ENCODE peak calls at places on chromosomes 13 and 19, in nine cellular contexts. One of them, this sample, is unnamed.

GRCh38 chr13:42747399-42747873 is 33.9 kb upstream of the FAM216B start:
- DNase-seq in osteocyte: no peak
- DNase-seq in brain microvascular endothelial cell: peak
- DNase-seq in fibroblast of mammary gland: peak
- DNase-seq in choroid plexus epithelial cell: peak
- DNase-seq in endodermal cell: no peak
- DNase-seq in AG10803: peak
- DNase-seq in uterus: no peak
- DNase-seq in body of pancreas: no peak
- DNase-seq in this sample: no peak

GRCh38 chr19:56091751-56092546 is 29.1 kb downstream of the ZNF787 start:
- DNase-seq in osteocyte: no peak
- DNase-seq in brain microvascular endothelial cell: no peak
- DNase-seq in fibroblast of mammary gland: no peak
- DNase-seq in choroid plexus epithelial cell: no peak
- DNase-seq in endodermal cell: peak
- DNase-seq in AG10803: no peak
- DNase-seq in uterus: no peak
- DNase-seq in body of pancreas: no peak
- DNase-seq in this sample: no peak

GRCh38 chr19:17510220-17510993 is 1.0 kb upstream of the PGLS start:
- DNase-seq in osteocyte: no peak
- DNase-seq in brain microvascular endothelial cell: no peak
- DNase-seq in fibroblast of mammary gland: no peak
- DNase-seq in choroid plexus epithelial cell: no peak
- DNase-seq in endodermal cell: no peak
- DNase-seq in AG10803: peak
- DNase-seq in uterus: no peak
- DNase-seq in body of pancreas: no peak
- DNase-seq in this sample: no peak

GRCh38 chr13:107124129-107124718 is 556.3 kb upstream of the ARGLU1 start:
- DNase-seq in osteocyte: no peak
- DNase-seq in brain microvascular endothelial cell: no peak
- DNase-seq in fibroblast of mammary gland: peak
- DNase-seq in choroid plexus epithelial cell: peak
- DNase-seq in endodermal cell: no peak
- DNase-seq in AG10803: peak
- DNase-seq in uterus: no peak
- DNase-seq in body of pancreas: no peak
- DNase-seq in this sample: no peak

GRCh38 chr13:93420206-93420605 is 193.6 kb downstream of the GPC6 start:
- DNase-seq in osteocyte: no peak
- DNase-seq in brain microvascular endothelial cell: no peak
- DNase-seq in fibroblast of mammary gland: no peak
- DNase-seq in choroid plexus epithelial cell: no peak
- DNase-seq in endodermal cell: no peak
- DNase-seq in AG10803: no peak
- DNase-seq in uterus: no peak
- DNase-seq in body of pancreas: no peak
- DNase-seq in this sample: no peak

GRCh38 chr13:51801631-51802099 is 2.3 kb downstream of the DHRS12 start:
- DNase-seq in osteocyte: no peak
- DNase-seq in brain microvascular endothelial cell: no peak
- DNase-seq in fibroblast of mammary gland: no peak
- DNase-seq in choroid plexus epithelial cell: no peak
- DNase-seq in endodermal cell: no peak
- DNase-seq in AG10803: peak
- DNase-seq in uterus: no peak
- DNase-seq in body of pancreas: peak
- DNase-seq in this sample: no peak

GRCh38 chr19:45577111-45577905 is 7.3 kb downstream of the OPA3 start:
- DNase-seq in osteocyte: no peak
- DNase-seq in brain microvascular endothelial cell: peak
- DNase-seq in fibroblast of mammary gland: peak
- DNase-seq in choroid plexus epithelial cell: peak
- DNase-seq in endodermal cell: peak
- DNase-seq in AG10803: peak
- DNase-seq in uterus: no peak
- DNase-seq in body of pancreas: peak
- DNase-seq in this sample: no peak

GRCh38 chr13:28704919-28705318 is 13.9 kb downstream of the SLC46A3 start:
- DNase-seq in osteocyte: no peak
- DNase-seq in brain microvascular endothelial cell: no peak
- DNase-seq in fibroblast of mammary gland: no peak
- DNase-seq in choroid plexus epithelial cell: no peak
- DNase-seq in endodermal cell: no peak
- DNase-seq in AG10803: no peak
- DNase-seq in uterus: no peak
- DNase-seq in body of pancreas: no peak
- DNase-seq in this sample: no peak

GRCh38 chr19:49860716-49861100 is 6.7 kb downstream of the PNKP start:
- DNase-seq in osteocyte: no peak
- DNase-seq in brain microvascular endothelial cell: no peak
- DNase-seq in fibroblast of mammary gland: no peak
- DNase-seq in choroid plexus epithelial cell: no peak
- DNase-seq in endodermal cell: no peak
- DNase-seq in AG10803: no peak
- DNase-seq in uterus: no peak
- DNase-seq in body of pancreas: no peak
- DNase-seq in this sample: no peak

GRCh38 chr19:5260381-5260967 is 80.1 kb downstream of the PTPRS start:
- DNase-seq in osteocyte: no peak
- DNase-seq in brain microvascular endothelial cell: no peak
- DNase-seq in fibroblast of mammary gland: no peak
- DNase-seq in choroid plexus epithelial cell: no peak
- DNase-seq in endodermal cell: no peak
- DNase-seq in AG10803: no peak
- DNase-seq in uterus: no peak
- DNase-seq in body of pancreas: no peak
- DNase-seq in this sample: no peak

GRCh38 chr19:56477429-56478338 is 539 bp upstream of the ZNF667 start:
- DNase-seq in osteocyte: no peak
- DNase-seq in brain microvascular endothelial cell: peak
- DNase-seq in fibroblast of mammary gland: peak
- DNase-seq in choroid plexus epithelial cell: peak
- DNase-seq in endodermal cell: peak
- DNase-seq in AG10803: peak
- DNase-seq in uterus: peak
- DNase-seq in body of pancreas: peak
- DNase-seq in this sample: peak

GRCh38 chr19:47839411-47839810 is 17.7 kb downstream of the CRX start:
- DNase-seq in osteocyte: no peak
- DNase-seq in brain microvascular endothelial cell: no peak
- DNase-seq in fibroblast of mammary gland: no peak
- DNase-seq in choroid plexus epithelial cell: no peak
- DNase-seq in endodermal cell: peak
- DNase-seq in AG10803: no peak
- DNase-seq in uterus: no peak
- DNase-seq in body of pancreas: no peak
- DNase-seq in this sample: no peak

GRCh38 chr19:3500429-3501101 is at the start of gene DOHH:
- DNase-seq in osteocyte: peak
- DNase-seq in brain microvascular endothelial cell: peak
- DNase-seq in fibroblast of mammary gland: peak
- DNase-seq in choroid plexus epithelial cell: peak
- DNase-seq in endodermal cell: peak
- DNase-seq in AG10803: peak
- DNase-seq in uterus: peak
- DNase-seq in body of pancreas: peak
- DNase-seq in this sample: peak

GRCh38 chr13:75704942-75705320 is 68.8 kb downstream of the LMO7 start:
- DNase-seq in osteocyte: no peak
- DNase-seq in brain microvascular endothelial cell: no peak
- DNase-seq in fibroblast of mammary gland: peak
- DNase-seq in choroid plexus epithelial cell: no peak
- DNase-seq in endodermal cell: no peak
- DNase-seq in AG10803: no peak
- DNase-seq in uterus: no peak
- DNase-seq in body of pancreas: peak
- DNase-seq in this sample: no peak

DNA sequence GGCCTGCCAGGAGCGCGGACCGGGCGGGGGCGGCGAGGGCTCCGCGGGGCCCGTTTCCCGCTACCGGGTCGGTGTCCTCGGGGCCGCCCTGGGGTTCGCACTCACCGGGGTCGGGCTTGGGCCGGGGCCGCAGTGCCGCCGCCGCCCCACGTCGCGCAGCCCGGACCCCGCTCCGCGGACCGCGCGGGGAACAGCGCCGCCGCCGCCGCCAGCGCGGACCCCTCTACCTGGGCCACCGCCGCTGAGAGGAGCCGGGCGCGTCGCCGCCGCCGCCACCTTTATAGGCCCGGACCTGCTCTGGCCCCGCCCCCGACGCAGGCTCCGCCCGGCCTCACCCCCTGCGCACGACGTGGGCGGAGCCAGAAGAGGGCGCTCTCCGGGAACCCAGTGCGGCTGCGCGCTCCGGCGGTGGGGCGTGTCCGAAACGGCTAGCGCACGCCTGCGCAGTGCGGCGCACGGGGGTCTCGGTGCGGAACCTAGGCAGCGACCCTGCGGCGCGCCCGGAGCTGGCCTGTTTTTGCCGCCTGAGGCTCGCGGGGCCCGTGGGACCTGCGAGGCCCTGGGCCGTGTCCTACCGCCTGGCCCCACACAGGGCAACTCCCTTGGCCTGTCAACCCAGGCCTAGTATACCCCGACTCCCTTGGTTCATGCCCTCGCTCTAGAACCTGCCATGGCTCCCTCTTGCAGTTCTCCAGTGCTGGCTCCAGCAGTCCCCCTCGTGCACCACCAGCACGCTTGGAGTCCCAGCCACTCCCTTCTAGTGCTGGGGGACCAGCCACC is at the start of gene MKNK2:
- DNase-seq in osteocyte: peak
- DNase-seq in brain microvascular endothelial cell: peak
- DNase-seq in fibroblast of mammary gland: peak
- DNase-seq in choroid plexus epithelial cell: peak
- DNase-seq in endodermal cell: peak
- DNase-seq in AG10803: peak
- DNase-seq in uterus: peak
- DNase-seq in body of pancreas: peak
- DNase-seq in this sample: peak
- TF ChIP-seq CTCF in osteocyte: peak
- TF ChIP-seq CTCF in brain microvascular endothelial cell: peak
- TF ChIP-seq CTCF in fibroblast of mammary gland: no peak
- TF ChIP-seq CTCF in choroid plexus epithelial cell: peak
- TF ChIP-seq CTCF in endodermal cell: peak
- TF ChIP-seq CTCF in AG10803: peak
- TF ChIP-seq CTCF in uterus: peak
- TF ChIP-seq CTCF in body of pancreas: peak
- TF ChIP-seq CTCF in this sample: peak

GRCh38 chr13:37811441-37811840 is 58.1 kb downstream of the TRPC4 start:
- DNase-seq in osteocyte: no peak
- DNase-seq in brain microvascular endothelial cell: peak
- DNase-seq in fibroblast of mammary gland: no peak
- DNase-seq in choroid plexus epithelial cell: peak
- DNase-seq in endodermal cell: no peak
- DNase-seq in AG10803: peak
- DNase-seq in uterus: no peak
- DNase-seq in body of pancreas: no peak
- DNase-seq in this sample: no peak

DNA sequence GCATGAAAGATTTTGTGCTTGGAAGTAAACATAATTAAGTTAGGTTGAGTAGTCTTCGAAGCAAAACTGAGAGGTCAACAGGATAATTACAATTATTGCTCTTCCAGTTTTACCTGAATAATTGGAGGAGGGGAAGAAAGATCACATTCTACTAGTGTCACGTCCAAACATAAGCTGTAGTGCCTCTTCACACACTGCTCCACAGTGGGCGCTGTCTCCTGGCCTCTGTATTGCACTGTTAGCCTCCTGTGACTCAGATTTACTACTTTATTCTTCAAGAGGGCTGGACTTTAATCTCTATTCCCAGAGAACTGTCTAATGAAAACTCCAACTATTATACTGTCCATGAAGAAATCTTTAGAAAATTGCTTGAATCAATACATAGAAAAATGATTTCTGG is 62.9 kb downstream of the TRPC4 start:
- DNase-seq in osteocyte: no peak
- DNase-seq in brain microvascular endothelial cell: no peak
- DNase-seq in fibroblast of mammary gland: no peak
- DNase-seq in choroid plexus epithelial cell: no peak
- DNase-seq in endodermal cell: no peak
- DNase-seq in AG10803: no peak
- DNase-seq in uterus: no peak
- DNase-seq in body of pancreas: no peak
- DNase-seq in this sample: no peak
- TF ChIP-seq CTCF in osteocyte: no peak
- TF ChIP-seq CTCF in brain microvascular endothelial cell: peak
- TF ChIP-seq CTCF in fibroblast of mammary gland: no peak
- TF ChIP-seq CTCF in choroid plexus epithelial cell: peak
- TF ChIP-seq CTCF in endodermal cell: peak
- TF ChIP-seq CTCF in AG10803: no peak
- TF ChIP-seq CTCF in uterus: no peak
- TF ChIP-seq CTCF in body of pancreas: no peak
- TF ChIP-seq CTCF in this sample: no peak

GRCh38 chr19:19385131-19385899 is 20.2 kb upstream of the GATAD2A start:
- DNase-seq in osteocyte: peak
- DNase-seq in brain microvascular endothelial cell: peak
- DNase-seq in fibroblast of mammary gland: peak
- DNase-seq in choroid plexus epithelial cell: peak
- DNase-seq in endodermal cell: peak
- DNase-seq in AG10803: peak
- DNase-seq in uterus: peak
- DNase-seq in body of pancreas: peak
- DNase-seq in this sample: peak
- TF ChIP-seq CTCF in osteocyte: no peak
- TF ChIP-seq CTCF in brain microvascular endothelial cell: no peak
- TF ChIP-seq CTCF in fibroblast of mammary gland: no peak
- TF ChIP-seq CTCF in choroid plexus epithelial cell: peak
- TF ChIP-seq CTCF in endodermal cell: no peak
- TF ChIP-seq CTCF in AG10803: no peak
- TF ChIP-seq CTCF in uterus: peak
- TF ChIP-seq CTCF in body of pancreas: peak
- TF ChIP-seq CTCF in this sample: no peak

DNA sequence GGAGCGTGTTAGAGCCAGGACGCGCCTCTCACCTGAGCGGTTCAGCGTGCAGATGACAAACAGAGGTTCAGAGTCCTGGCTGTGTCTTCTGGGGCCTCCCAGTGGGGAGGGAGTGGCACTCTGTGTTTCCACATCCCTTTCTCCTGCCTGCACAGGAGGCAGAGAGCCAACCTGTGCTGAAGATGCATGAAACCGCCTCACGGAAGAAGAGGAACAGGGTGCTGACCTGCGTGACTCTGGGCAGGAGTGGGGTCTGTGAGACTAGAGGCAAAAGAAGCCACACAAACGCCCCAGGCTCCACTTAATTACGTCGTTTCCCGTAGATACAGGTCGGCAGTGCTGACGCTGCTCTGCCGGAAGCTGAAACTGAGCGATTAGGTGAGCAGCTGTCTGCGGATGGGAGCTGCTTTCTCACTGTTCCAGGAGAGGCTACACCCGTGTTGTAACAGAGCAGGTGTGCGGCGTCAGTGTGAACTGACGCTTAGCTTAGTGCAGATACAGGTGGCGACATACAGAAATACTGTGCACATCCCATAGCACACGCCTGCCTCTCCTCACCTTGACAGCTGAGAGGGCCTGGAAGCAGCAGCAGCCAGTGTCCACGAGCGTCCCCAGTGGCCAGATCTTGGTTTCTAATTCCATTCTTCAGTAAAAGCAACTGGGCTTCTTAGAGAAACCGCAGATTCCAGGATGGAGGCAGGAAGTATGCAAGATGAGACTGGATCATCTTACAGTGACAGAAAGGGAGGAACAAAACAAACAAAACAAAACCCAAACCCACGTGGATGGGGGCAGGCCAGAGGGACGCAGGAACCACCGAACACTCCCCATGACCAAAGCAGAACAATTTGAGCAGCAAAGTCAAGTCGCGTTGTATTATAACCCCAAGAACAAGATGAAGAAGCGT is 37.7 kb upstream of the MCF2L start:
- DNase-seq in osteocyte: no peak
- DNase-seq in brain microvascular endothelial cell: peak
- DNase-seq in fibroblast of mammary gland: peak
- DNase-seq in choroid plexus epithelial cell: peak
- DNase-seq in endodermal cell: peak
- DNase-seq in AG10803: peak
- DNase-seq in uterus: no peak
- DNase-seq in body of pancreas: peak
- DNase-seq in this sample: no peak
- TF ChIP-seq CTCF in osteocyte: peak
- TF ChIP-seq CTCF in brain microvascular endothelial cell: peak
- TF ChIP-seq CTCF in fibroblast of mammary gland: peak
- TF ChIP-seq CTCF in choroid plexus epithelial cell: peak
- TF ChIP-seq CTCF in endodermal cell: peak
- TF ChIP-seq CTCF in AG10803: peak
- TF ChIP-seq CTCF in uterus: no peak
- TF ChIP-seq CTCF in body of pancreas: peak
- TF ChIP-seq CTCF in this sample: no peak